ENCODE peak calls at places on chromosome 2, in seven cellular contexts. H, E, V, F, W, U and M are unnamed samples.

GRCh38 chr2:44652701-44653100 is 288.8 kb upstream of the SIX3 start:
- DNase-seq in H (no peak), E (no peak), V (no peak), F (no peak), W (no peak), U (no peak), M (no peak)

GRCh38 chr2:219419331-219420197 is 1.4 kb downstream of the DES start:
- DNase-seq in H (no peak), E (no peak), V (no peak), F (no peak), W (no peak), U (peak), M (no peak)

GRCh38 chr2:190554357-190555006 is 20.0 kb upstream of the NEMP2 start:
- DNase-seq in H (no peak), E (no peak), V (no peak), F (no peak), W (no peak), U (no peak), M (no peak)

GRCh38 chr2:177585234-177585863 is 192.8 kb downstream of the AGPS start:
- DNase-seq in H (no peak), E (no peak), V (no peak), F (no peak), W (peak), U (no peak), M (no peak)

GRCh38 chr2:199405241-199405640 is 52.5 kb downstream of the SATB2 start:
- DNase-seq in H (peak), E (peak), V (peak), F (no peak), W (no peak), U (no peak), M (peak)

GRCh38 chr2:59881214-59881613 is 672.2 kb downstream of the BCL11A start:
- DNase-seq in H (no peak), E (no peak), V (no peak), F (no peak), W (no peak), U (no peak), M (no peak)

GRCh38 chr2:71935291-71935848 is 212.3 kb downstream of the CYP26B1 start:
- DNase-seq in H (no peak), E (no peak), V (no peak), F (no peak), W (peak), U (peak), M (peak)

GRCh38 chr2:233210843-233211600 is 40.5 kb upstream of the ATG16L1 start:
- DNase-seq in H (no peak), E (no peak), V (peak), F (no peak), W (peak), U (peak), M (peak)

GRCh38 chr2:225041871-225042799 is at the start of gene DOCK10:
- DNase-seq in H (peak), E (peak), V (peak), F (no peak), W (no peak), U (peak), M (peak)

GRCh38 chr2:173028671-173029070 is 47.0 kb upstream of the MAP3K20 start:
- DNase-seq in H (peak), E (no peak), V (no peak), F (no peak), W (no peak), U (no peak), M (peak)

GRCh38 chr2:46151582-46151981 is 145.6 kb upstream of the EPAS1 start:
- DNase-seq in H (no peak), E (no peak), V (no peak), F (no peak), W (no peak), U (no peak), M (no peak)

GRCh38 chr2:1993711-1994682 is 249.7 kb upstream of the PXDN start:
- DNase-seq in H (no peak), E (no peak), V (peak), F (no peak), W (no peak), U (no peak), M (no peak)